ENCODE peak calls at places on chromosomes 13 and 19, in six cellular contexts. V, J, T, I, Z and S are unnamed samples.

GRCh38 chr19:47255947-47256687 is at the start of gene CCDC9:
- DNase-seq in J (peak), T (peak), V (peak), Z (no peak), I (peak), S (peak)

GRCh38 chr19:13764101-13764807 is at the start of gene MRI1:
- DNase-seq in T (peak), V (no peak), I (no peak), J (peak), Z (peak), S (no peak)

GRCh38 chr13:39100996-39101751 is 62.9 kb downstream of the NHLRC3 start:
- DNase-seq in I (no peak), J (no peak), T (no peak), V (no peak), Z (no peak), S (no peak)

GRCh38 chr19:17394891-17395415 is 957 bp upstream of the CCDC194 start:
- DNase-seq in I (no peak), T (no peak), V (peak), J (peak), Z (peak), S (peak)

GRCh38 chr19:43432866-43433673 is 18.4 kb downstream of the TEX101 start:
- DNase-seq in J (peak), I (no peak), V (peak), T (peak), Z (peak), S (peak)

GRCh38 chr13:28055362-28055761 is 45.0 kb downstream of the FLT3 start:
- DNase-seq in Z (no peak), J (no peak), T (no peak), I (no peak), V (no peak), S (no peak)

GRCh38 chr13:87792878-87793277 is 121.7 kb downstream of the SLITRK5 start:
- DNase-seq in T (no peak), Z (no peak), V (no peak), I (no peak), J (peak), S (no peak)

GRCh38 chr13:104253063-104253680 is 1187.0 kb upstream of the SLC10A2 start:
- DNase-seq in Z (no peak), I (no peak), J (no peak), T (no peak), V (no peak), S (no peak)

GRCh38 chr13:80297094-80297493 is 43.8 kb downstream of the SPRY2 start:
- DNase-seq in I (no peak), V (no peak), T (no peak), J (peak), Z (no peak), S (peak)

GRCh38 chr19:11463391-11463790 is 17.5 kb downstream of the ELAVL3 start:
- DNase-seq in Z (no peak), T (no peak), V (no peak), J (no peak), I (no peak), S (no peak)

GRCh38 chr13:51425410-51426042 is 27.3 kb downstream of the INTS6 start:
- DNase-seq in I (no peak), T (no peak), V (no peak), J (no peak), Z (no peak), S (no peak)

GRCh38 chr13:85970727-85971126 is 171.5 kb upstream of the SLITRK6 start:
- DNase-seq in Z (no peak), V (no peak), T (no peak), I (no peak), J (no peak), S (no peak)

GRCh38 chr13:98454389-98454881 is 122.5 kb downstream of the STK24 start:
- DNase-seq in Z (no peak), J (no peak), I (no peak), V (no peak), T (peak), S (no peak)

GRCh38 chr13:51816604-51817254 is 12.8 kb upstream of the DHRS12 start:
- DNase-seq in I (no peak), V (peak), T (no peak), J (no peak), Z (peak), S (no peak)

GRCh38 chr13:97116754-97117153 is 105.4 kb upstream of the MBNL2 start:
- DNase-seq in V (no peak), J (no peak), T (no peak), Z (no peak), I (no peak), S (peak)

GRCh38 chr19:18439025-18439909 is 1.3 kb upstream of the ISYNA1 start:
- DNase-seq in J (no peak), Z (no peak), T (peak), I (no peak), V (no peak), S (no peak)

GRCh38 chr13:21242236-21242635 is 65.8 kb downstream of the MRPL57 start:
- DNase-seq in V (peak), J (peak), I (no peak), T (peak), Z (no peak), S (peak)

GRCh38 chr19:17560205-17560595 is 4.8 kb downstream of the COLGALT1 start:
- DNase-seq in Z (no peak), V (no peak), I (no peak), T (no peak), J (no peak), S (no peak)

GRCh38 chr19:4556574-4557185 is 2.8 kb downstream of the SEMA6B start:
- DNase-seq in J (peak), I (no peak), T (no peak), Z (peak), V (peak), S (peak)

GRCh38 chr19:45251452-45252354 is 632 bp downstream of the MARK4 start:
- DNase-seq in Z (peak), I (no peak), T (no peak), V (no peak), J (peak), S (no peak)
- TF ChIP-seq ZNF274 in Z (no peak), I (no peak), T (no peak), V (no peak), J (no peak), S (no peak)

DNA sequence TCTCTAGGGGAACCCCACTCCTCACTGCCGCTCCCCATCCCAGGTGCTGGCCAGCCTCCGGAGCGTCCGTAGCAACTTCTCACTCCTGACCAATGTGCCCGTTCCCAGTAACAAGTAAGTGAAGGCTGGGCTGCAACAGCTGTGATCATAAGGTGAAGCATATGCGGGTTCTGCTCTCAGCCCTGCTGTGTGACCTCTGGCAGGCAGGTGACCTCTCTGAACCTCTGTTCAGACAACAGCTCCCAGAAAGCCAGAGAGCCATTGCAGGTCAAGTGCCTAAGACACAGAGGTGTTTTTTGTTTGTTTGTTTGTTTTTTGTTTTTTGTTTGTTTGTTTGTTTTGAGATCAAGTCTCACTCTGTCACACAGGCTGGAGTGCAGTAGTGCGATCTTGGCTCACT is 28.7 kb downstream of the PDE4A start:
- DNase-seq in V (no peak), I (no peak), J (no peak), Z (peak), T (no peak), S (no peak)
- TF ChIP-seq ZNF274 in V (no peak), I (no peak), J (no peak), Z (no peak), T (no peak), S (no peak)

GRCh38 chr19:2557093-2557440 is 81.1 kb downstream of the GADD45B start:
- DNase-seq in V (no peak), I (no peak), Z (no peak), J (no peak), T (no peak), S (no peak)
- TF ChIP-seq ZNF274 in V (no peak), I (no peak), Z (no peak), J (no peak), T (no peak), S (no peak)

GRCh38 chr19:16204005-16204294 is 6.2 kb downstream of the AP1M1 start:
- DNase-seq in Z (no peak), J (no peak), I (no peak), T (no peak), V (no peak), S (no peak)

GRCh38 chr19:16207063-16207462 is 9.4 kb downstream of the AP1M1 start:
- DNase-seq in Z (no peak), I (no peak), T (no peak), J (no peak), V (no peak), S (no peak)

GRCh38 chr19:16206637-16207036 is 8.9 kb downstream of the AP1M1 start:
- DNase-seq in T (no peak), I (no peak), Z (no peak), V (no peak), J (no peak), S (no peak)

GRCh38 chr19:16206046-16206605 is 8.4 kb downstream of the AP1M1 start:
- DNase-seq in I (no peak), T (no peak), J (no peak), Z (no peak), V (no peak), S (no peak)

DNA sequence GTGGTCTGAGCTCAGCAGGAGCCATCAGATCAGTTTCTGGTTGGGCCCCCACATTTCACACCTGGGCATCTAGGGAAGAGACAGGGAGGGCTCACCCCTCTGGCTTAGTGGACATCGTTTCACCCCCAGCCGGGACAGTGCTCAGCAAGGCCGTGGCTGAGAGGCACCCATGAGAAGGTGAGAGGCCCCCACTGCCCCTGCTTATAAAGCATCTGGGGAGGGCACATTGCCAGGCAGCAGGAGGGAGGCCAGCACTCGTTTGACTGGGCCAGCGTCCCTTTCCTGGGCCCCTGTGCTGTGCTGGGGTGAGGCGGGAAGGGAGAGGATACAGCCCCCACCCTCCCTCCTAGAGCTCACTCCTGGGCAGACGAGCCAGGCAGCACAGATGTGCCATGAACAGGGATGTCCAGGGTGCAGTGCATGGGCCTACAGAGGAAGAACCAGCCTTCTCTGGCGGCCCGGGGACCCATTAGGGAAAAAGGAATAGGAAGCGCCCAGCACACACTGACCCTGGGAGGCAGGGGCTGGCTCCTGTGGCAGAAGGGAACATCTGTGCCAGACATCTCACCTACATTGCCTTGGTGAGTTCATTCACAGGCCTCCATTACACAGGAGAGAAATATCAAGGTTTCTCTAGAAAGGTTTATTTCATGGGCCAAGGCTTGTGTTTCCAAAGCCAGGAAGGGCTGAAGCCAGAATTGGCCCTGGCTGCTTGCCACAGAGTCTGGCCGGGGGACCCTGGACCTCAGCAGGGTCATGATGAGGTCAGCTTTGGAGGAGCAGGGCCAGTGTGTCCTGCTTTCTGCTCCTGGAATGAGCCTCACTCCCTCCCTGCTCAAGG is 7.7 kb downstream of the AP1M1 start:
- DNase-seq in T (peak), V (no peak), J (no peak), I (no peak), Z (no peak), S (no peak)
- TF ChIP-seq ZNF274 in T (no peak), V (no peak), J (no peak), I (no peak), Z (no peak), S (no peak)

GRCh38 chr13:90389537-90389936 is 958.0 kb upstream of the MIR17HG start:
- DNase-seq in T (no peak), I (no peak), Z (no peak), J (no peak), V (no peak), S (no peak)
- TF ChIP-seq ZNF274 in T (no peak), I (no peak), Z (no peak), J (no peak), V (no peak), S (no peak)

GRCh38 chr13:100454876-100455275 is 133.7 kb downstream of the GGACT start:
- DNase-seq in V (peak), Z (no peak), T (no peak), J (no peak), I (no peak), S (no peak)
- TF ChIP-seq ZNF274 in V (no peak), Z (no peak), T (no peak), J (no peak), I (no peak), S (no peak)

DNA sequence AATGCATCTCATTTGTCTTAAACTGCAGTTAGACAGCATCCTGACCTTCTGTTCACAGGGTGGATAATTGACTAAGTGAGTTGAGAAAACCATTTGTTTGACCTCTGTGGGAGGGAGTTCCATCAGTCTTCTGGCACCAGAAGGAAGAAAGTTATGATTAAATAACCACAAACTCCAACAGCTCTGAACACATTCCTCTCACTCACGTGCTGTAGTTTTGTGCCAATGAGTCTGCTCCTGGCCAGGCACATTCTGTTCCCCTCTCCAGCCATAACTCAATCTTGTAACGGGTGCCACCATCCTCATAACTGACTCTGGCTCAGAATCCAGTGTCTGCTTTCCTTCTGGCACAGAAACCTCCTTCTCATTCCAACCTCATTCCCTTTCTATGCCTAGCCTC is 817.1 kb downstream of the SLITRK1 start:
- DNase-seq in Z (no peak), T (no peak), I (no peak), J (no peak), V (no peak), S (no peak)
- TF ChIP-seq ZNF274 in Z (no peak), T (no peak), I (no peak), J (no peak), V (no peak), S (no peak)